ENCODE peak calls at places on chromosomes 7 and 10, in four cellular contexts. A is cardiac muscle cell, R is fibroblast of mammary gland, D is left ventricle myocardium inferior. Y is an unnamed sample.

GRCh38 chr10:119539359-119539651 is 3.2 kb downstream of the RGS10 start:
- DNase-seq in A (no peak), D (no peak), R (no peak), Y (no peak)

GRCh38 chr7:79458796-79459195 is 5.3 kb upstream of the MAGI2 start:
- DNase-seq in A (no peak), R (peak), D (no peak), Y (no peak)

GRCh38 chr10:129079705-129080104 is 387.3 kb upstream of the MGMT start:
- DNase-seq in R (no peak), A (no peak), D (peak), Y (no peak)

GRCh38 chr7:156117542-156118245 is 305.4 kb upstream of the SHH start:
- DNase-seq in D (no peak), A (no peak), R (no peak), Y (no peak)

GRCh38 chr10:115827650-115828049 is 445.4 kb downstream of the GFRA1 start:
- DNase-seq in D (no peak), A (no peak), R (peak), Y (no peak)

GRCh38 chr7:36037121-36037662 is 115.9 kb upstream of the EEPD1 start:
- DNase-seq in A (no peak), D (peak), R (peak), Y (no peak)

GRCh38 chr7:151632750-151633515 is 113.2 kb upstream of the RHEB start:
- DNase-seq in D (peak), R (peak), A (no peak), Y (peak)

GRCh38 chr10:110286841-110287240 is 17.9 kb downstream of the SMNDC1 start:
- DNase-seq in D (no peak), A (no peak), R (no peak), Y (no peak)

DNA sequence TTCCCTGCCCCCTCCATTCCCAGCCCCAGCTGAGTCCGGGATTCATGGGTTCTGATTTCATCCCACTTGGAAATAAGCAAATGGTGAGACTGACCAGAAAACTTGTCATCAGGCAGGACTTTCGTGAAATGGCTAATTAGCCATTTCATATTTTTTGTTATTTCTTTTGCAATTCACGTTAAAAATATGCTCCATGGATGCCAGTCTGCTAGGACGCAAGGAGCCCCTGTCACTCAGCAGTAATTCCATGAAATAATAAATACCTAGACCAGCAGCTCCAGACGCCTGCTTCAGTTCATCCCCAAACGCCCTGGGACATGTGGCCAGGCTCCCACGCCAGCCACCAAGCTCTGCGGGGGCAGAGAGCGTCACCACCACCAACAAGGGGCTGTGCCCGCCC is 111.0 kb downstream of the TRIL start:
- DNase-seq in D (no peak), A (no peak), R (no peak), Y (no peak)
- H3K4me3 ChIP-seq in D (no peak), A (no peak), R (no peak), Y (no peak)

DNA sequence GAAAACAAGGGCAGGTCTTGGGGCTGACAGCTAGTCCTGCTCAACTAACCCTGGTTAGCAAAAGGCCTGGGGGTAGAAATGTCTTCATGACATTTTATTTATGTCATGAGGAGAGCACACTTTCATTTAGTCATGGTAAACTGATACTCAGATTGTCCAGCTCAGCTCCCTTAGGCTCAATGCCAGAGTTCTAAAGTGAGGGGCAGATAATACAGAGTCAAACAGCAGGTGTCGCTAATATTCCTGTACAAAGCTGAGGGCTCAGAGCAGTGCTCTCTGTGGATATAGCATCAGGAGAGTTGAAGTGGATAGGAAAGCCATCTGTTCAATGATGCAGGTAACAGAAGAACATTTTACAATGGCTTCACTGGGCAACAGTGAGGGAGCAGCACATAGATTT is 26.8 kb upstream of the CALCR start:
- DNase-seq in A (peak), D (no peak), R (peak), Y (no peak)
- TF ChIP-seq CTCF in A (no peak), D (no peak), R (no peak), Y (no peak)

GRCh38 chr10:33335800-33336605 is 1.5 kb upstream of the NRP1 start:
- DNase-seq in A (peak), D (peak), R (peak), Y (no peak)

GRCh38 chr10:33335550-33335799 is 1.0 kb upstream of the NRP1 start:
- DNase-seq in D (peak), R (no peak), A (no peak), Y (no peak)

GRCh38 chr10:33336606-33337334 is 2.3 kb upstream of the NRP1 start:
- DNase-seq in R (peak), D (peak), A (peak), Y (no peak)

GRCh38 chr10:33334839-33335549 is 527 bp upstream of the NRP1 start:
- DNase-seq in R (peak), A (peak), D (peak), Y (peak)

GRCh38 chr10:33337335-33337854 is 2.9 kb upstream of the NRP1 start:
- DNase-seq in A (peak), R (peak), D (peak), Y (no peak)
- H3K4me3 ChIP-seq in A (peak), R (peak), D (peak), Y (no peak)

GRCh38 chr10:96512524-96512991 is 1.2 kb downstream of the TLL2 start:
- DNase-seq in D (peak), R (peak), A (peak), Y (peak)
- TF ChIP-seq CTCF in D (no peak), R (no peak), A (no peak), Y (no peak)

GRCh38 chr7:50324113-50324512 is 19.6 kb downstream of the IKZF1 start:
- DNase-seq in A (no peak), D (no peak), R (no peak), Y (no peak)
- H3K4me3 ChIP-seq in A (no peak), D (no peak), R (no peak), Y (no peak)

DNA sequence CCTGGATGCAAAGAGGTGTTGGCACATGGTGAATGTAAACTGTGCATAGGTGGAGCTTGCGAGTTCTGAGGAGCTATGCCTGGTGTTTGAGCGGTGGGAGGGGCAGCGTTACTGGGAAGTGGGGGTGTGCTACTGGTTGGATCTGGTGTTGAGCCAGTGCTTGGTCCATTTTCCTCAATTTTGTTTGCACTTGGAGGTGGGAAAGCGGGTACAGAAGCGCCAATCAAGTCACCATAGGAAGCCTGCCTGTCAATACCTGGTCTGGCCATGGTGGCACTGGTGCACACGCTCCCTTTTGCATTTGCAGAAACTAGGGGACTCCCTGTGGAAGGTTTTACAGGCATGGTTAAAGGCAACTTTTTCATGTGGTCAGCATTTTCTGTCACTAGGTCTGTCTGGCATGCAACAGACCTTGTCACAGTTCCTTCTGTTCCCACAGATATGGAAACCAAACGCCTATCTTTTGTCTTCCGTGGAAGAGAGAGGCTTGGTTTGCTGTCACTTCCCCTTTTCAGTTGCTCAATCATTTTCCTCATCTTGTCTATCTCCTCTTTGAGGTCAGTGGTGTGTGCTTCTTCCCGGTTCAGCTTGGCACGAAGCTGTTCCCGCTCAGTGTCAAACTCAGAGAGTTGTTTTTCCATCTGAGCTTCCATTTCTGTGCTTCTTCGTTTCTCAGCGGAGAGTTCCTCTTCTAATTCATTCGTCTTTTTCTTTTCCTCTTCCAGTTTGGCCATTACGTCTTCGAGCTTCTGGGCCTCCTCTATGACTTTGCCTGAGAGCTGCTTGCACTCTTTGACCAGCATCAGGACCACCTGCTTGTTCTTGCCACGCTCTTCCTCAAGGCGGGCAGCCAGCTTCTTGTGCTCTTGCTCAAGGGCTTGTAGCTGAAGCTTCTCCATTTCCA is 81.1 kb downstream of the CTTNBP2 start:
- DNase-seq in R (no peak), D (no peak), A (no peak), Y (peak)
- TF ChIP-seq CTCF in R (no peak), D (no peak), A (no peak), Y (peak)

GRCh38 chr10:43204394-43204942 is 62.4 kb downstream of the RASGEF1A start:
- DNase-seq in R (no peak), D (no peak), A (no peak), Y (no peak)
- H3K4me3 ChIP-seq in R (no peak), D (no peak), A (no peak), Y (no peak)

GRCh38 chr10:1287493-1288480 is 231.6 kb downstream of the WDR37 start:
- DNase-seq in R (no peak), A (no peak), D (no peak), Y (no peak)
- TF ChIP-seq CTCF in R (no peak), A (no peak), D (no peak), Y (no peak)